ENCODE peak calls at places on chromosomes 5 and 9, in five cellular contexts. One of them, this sample, is unnamed.

GRCh38 chr9:95726756-95727155 is 148.7 kb upstream of the ERCC6L2 start:
- DNase-seq in HCT116: peak
- DNase-seq in endothelial cell of umbilical vein: peak
- DNase-seq in breast epithelium: no peak
- DNase-seq in spleen: no peak
- DNase-seq in this sample: peak

GRCh38 chr5:67293177-67293576 is 96.6 kb upstream of the CD180 start:
- DNase-seq in HCT116: no peak
- DNase-seq in spleen: no peak
- DNase-seq in breast epithelium: no peak
- DNase-seq in endothelial cell of umbilical vein: no peak
- DNase-seq in this sample: no peak

GRCh38 chr9:110255417-110256141 is 728 bp downstream of the TXN start:
- DNase-seq in spleen: peak
- DNase-seq in endothelial cell of umbilical vein: peak
- DNase-seq in HCT116: no peak
- DNase-seq in breast epithelium: peak
- DNase-seq in this sample: no peak

GRCh38 chr5:66231508-66231907 is 87.4 kb downstream of the SREK1 start:
- DNase-seq in spleen: no peak
- DNase-seq in endothelial cell of umbilical vein: no peak
- DNase-seq in breast epithelium: no peak
- DNase-seq in HCT116: no peak
- DNase-seq in this sample: no peak

GRCh38 chr9:107942870-107943269 is 453.3 kb upstream of the KLF4 start:
- DNase-seq in spleen: no peak
- DNase-seq in endothelial cell of umbilical vein: no peak
- DNase-seq in HCT116: peak
- DNase-seq in breast epithelium: no peak
- DNase-seq in this sample: no peak

GRCh38 chr5:111129938-111130337 is 37.8 kb downstream of the WDR36 start:
- DNase-seq in HCT116: no peak
- DNase-seq in endothelial cell of umbilical vein: no peak
- DNase-seq in breast epithelium: no peak
- DNase-seq in spleen: no peak
- DNase-seq in this sample: no peak

GRCh38 chr5:21802869-21803490 is 1050.2 kb downstream of the CDH12 start:
- DNase-seq in endothelial cell of umbilical vein: peak
- DNase-seq in spleen: no peak
- DNase-seq in breast epithelium: no peak
- DNase-seq in HCT116: no peak
- DNase-seq in this sample: no peak

GRCh38 chr5:129116797-129117196 is 22.2 kb downstream of the ISOC1 start:
- DNase-seq in endothelial cell of umbilical vein: no peak
- DNase-seq in breast epithelium: no peak
- DNase-seq in HCT116: no peak
- DNase-seq in spleen: no peak
- DNase-seq in this sample: no peak

GRCh38 chr9:129667850-129668249 is 2.4 kb downstream of the PRRX2 start:
- DNase-seq in spleen: no peak
- DNase-seq in HCT116: no peak
- DNase-seq in endothelial cell of umbilical vein: no peak
- DNase-seq in breast epithelium: no peak
- DNase-seq in this sample: no peak

GRCh38 chr5:25544652-25545249 is 900.0 kb upstream of the CDH10 start:
- DNase-seq in spleen: no peak
- DNase-seq in breast epithelium: no peak
- DNase-seq in HCT116: peak
- DNase-seq in endothelial cell of umbilical vein: no peak
- DNase-seq in this sample: no peak

GRCh38 chr9:23644906-23645305 is 181.1 kb downstream of the ELAVL2 start:
- DNase-seq in HCT116: no peak
- DNase-seq in breast epithelium: no peak
- DNase-seq in endothelial cell of umbilical vein: no peak
- DNase-seq in spleen: no peak
- DNase-seq in this sample: no peak

GRCh38 chr5:126875303-126875785 is 98.4 kb downstream of the LMNB1 start:
- DNase-seq in breast epithelium: no peak
- DNase-seq in spleen: no peak
- DNase-seq in endothelial cell of umbilical vein: no peak
- DNase-seq in HCT116: no peak
- DNase-seq in this sample: no peak

GRCh38 chr9:137691648-137692357 is 73.0 kb downstream of the EHMT1 start:
- DNase-seq in breast epithelium: no peak
- DNase-seq in HCT116: no peak
- DNase-seq in spleen: peak
- DNase-seq in endothelial cell of umbilical vein: peak
- DNase-seq in this sample: no peak

GRCh38 chr9:94945191-94946144 is 219.0 kb downstream of the AOPEP start:
- DNase-seq in endothelial cell of umbilical vein: peak
- DNase-seq in HCT116: no peak
- DNase-seq in breast epithelium: no peak
- DNase-seq in spleen: no peak
- DNase-seq in this sample: no peak

GRCh38 chr5:13946111-13946510 is 1.6 kb upstream of the DNAH5 start:
- DNase-seq in HCT116: no peak
- DNase-seq in breast epithelium: peak
- DNase-seq in spleen: no peak
- DNase-seq in endothelial cell of umbilical vein: no peak
- DNase-seq in this sample: peak

GRCh38 chr9:97772145-97772544 is 75.0 kb upstream of the XPA start:
- DNase-seq in endothelial cell of umbilical vein: no peak
- DNase-seq in HCT116: no peak
- DNase-seq in spleen: no peak
- DNase-seq in breast epithelium: no peak
- DNase-seq in this sample: no peak

GRCh38 chr5:53034832-53035231 is 45.7 kb downstream of the ITGA2 start:
- DNase-seq in breast epithelium: no peak
- DNase-seq in endothelial cell of umbilical vein: no peak
- DNase-seq in HCT116: no peak
- DNase-seq in spleen: no peak
- DNase-seq in this sample: no peak

GRCh38 chr5:59832577-59833301 is 60.8 kb downstream of the PDE4D start:
- DNase-seq in HCT116: no peak
- DNase-seq in breast epithelium: no peak
- DNase-seq in spleen: no peak
- DNase-seq in endothelial cell of umbilical vein: no peak
- DNase-seq in this sample: no peak

GRCh38 chr9:134128727-134129679 is 6.9 kb upstream of the WDR5 start:
- DNase-seq in HCT116: no peak
- DNase-seq in breast epithelium: no peak
- DNase-seq in spleen: peak
- DNase-seq in endothelial cell of umbilical vein: no peak
- DNase-seq in this sample: no peak

GRCh38 chr9:88659126-88659525 is 124.1 kb downstream of the NXNL2 start:
- DNase-seq in endothelial cell of umbilical vein: no peak
- DNase-seq in breast epithelium: no peak
- DNase-seq in spleen: no peak
- DNase-seq in HCT116: no peak
- DNase-seq in this sample: no peak

GRCh38 chr9:134359493-134360179 is 33.4 kb downstream of the RXRA start:
- DNase-seq in breast epithelium: no peak
- DNase-seq in spleen: no peak
- DNase-seq in HCT116: no peak
- DNase-seq in endothelial cell of umbilical vein: no peak
- DNase-seq in this sample: no peak

GRCh38 chr5:135188233-135188909 is 154.3 kb upstream of the PITX1 start:
- DNase-seq in spleen: no peak
- DNase-seq in HCT116: no peak
- DNase-seq in endothelial cell of umbilical vein: no peak
- DNase-seq in breast epithelium: no peak
- DNase-seq in this sample: no peak

GRCh38 chr9:82681809-82682208 is 381.1 kb downstream of the RASEF start:
- DNase-seq in HCT116: no peak
- DNase-seq in spleen: no peak
- DNase-seq in endothelial cell of umbilical vein: no peak
- DNase-seq in breast epithelium: no peak
- DNase-seq in this sample: no peak

GRCh38 chr5:54718647-54719046 is 201.1 kb downstream of the SNX18 start:
- DNase-seq in endothelial cell of umbilical vein: no peak
- DNase-seq in HCT116: no peak
- DNase-seq in spleen: no peak
- DNase-seq in breast epithelium: no peak
- DNase-seq in this sample: no peak

GRCh38 chr9:76107487-76107886 is 217.0 kb downstream of the PCSK5 start:
- DNase-seq in HCT116: no peak
- DNase-seq in breast epithelium: no peak
- DNase-seq in spleen: no peak
- DNase-seq in endothelial cell of umbilical vein: no peak
- DNase-seq in this sample: no peak

GRCh38 chr5:178324481-178325310 is 92.1 kb upstream of the PHYKPL start:
- DNase-seq in spleen: peak
- DNase-seq in endothelial cell of umbilical vein: no peak
- DNase-seq in HCT116: no peak
- DNase-seq in breast epithelium: no peak
- DNase-seq in this sample: no peak

GRCh38 chr9:35717132-35717870 is 14.7 kb downstream of the TLN1 start:
- DNase-seq in breast epithelium: no peak
- DNase-seq in HCT116: no peak
- DNase-seq in spleen: no peak
- DNase-seq in endothelial cell of umbilical vein: no peak
- DNase-seq in this sample: no peak

GRCh38 chr5:168296687-168297086 is 5.2 kb downstream of the WWC1 start:
- DNase-seq in HCT116: no peak
- DNase-seq in endothelial cell of umbilical vein: no peak
- DNase-seq in spleen: no peak
- DNase-seq in breast epithelium: no peak
- DNase-seq in this sample: no peak

GRCh38 chr5:112604741-112605390 is 132.8 kb upstream of the APC start:
- DNase-seq in spleen: no peak
- DNase-seq in endothelial cell of umbilical vein: peak
- DNase-seq in breast epithelium: no peak
- DNase-seq in HCT116: peak
- DNase-seq in this sample: no peak

GRCh38 chr5:169024426-169024825 is 276.5 kb downstream of the SLIT3 start:
- DNase-seq in breast epithelium: no peak
- DNase-seq in spleen: no peak
- DNase-seq in HCT116: no peak
- DNase-seq in endothelial cell of umbilical vein: no peak
- DNase-seq in this sample: no peak

GRCh38 chr9:135949666-135950134 is 11.5 kb downstream of the UBAC1 start:
- DNase-seq in endothelial cell of umbilical vein: no peak
- DNase-seq in breast epithelium: no peak
- DNase-seq in spleen: no peak
- DNase-seq in HCT116: no peak
- DNase-seq in this sample: no peak

DNA sequence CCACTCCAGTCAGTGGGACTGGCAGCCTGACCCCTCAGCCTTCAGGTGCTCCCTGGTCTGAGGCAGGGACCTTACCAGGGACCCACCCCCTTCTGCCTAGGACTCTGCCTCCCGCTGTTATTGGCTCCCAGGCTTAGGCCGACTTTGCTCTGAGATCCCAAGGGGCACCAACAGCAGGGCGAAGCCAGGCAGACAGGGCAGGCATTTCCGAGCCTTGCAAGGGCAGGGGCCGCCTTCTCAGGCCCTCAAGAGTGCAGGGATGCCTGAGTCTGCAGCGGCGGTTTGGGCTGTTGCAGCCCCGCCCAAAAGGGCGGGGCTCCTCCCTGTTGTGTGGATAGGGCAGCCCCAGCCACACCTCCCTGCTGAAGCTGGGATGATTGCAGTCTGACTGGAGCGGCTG is 644.6 kb downstream of the PRR16 start:
- DNase-seq in breast epithelium: no peak
- DNase-seq in endothelial cell of umbilical vein: no peak
- DNase-seq in HCT116: no peak
- DNase-seq in spleen: no peak
- DNase-seq in this sample: no peak
- H3K4me3 ChIP-seq in breast epithelium: no peak
- H3K4me3 ChIP-seq in endothelial cell of umbilical vein: no peak
- H3K4me3 ChIP-seq in HCT116: no peak
- H3K4me3 ChIP-seq in spleen: no peak
- H3K4me3 ChIP-seq in this sample: no peak

DNA sequence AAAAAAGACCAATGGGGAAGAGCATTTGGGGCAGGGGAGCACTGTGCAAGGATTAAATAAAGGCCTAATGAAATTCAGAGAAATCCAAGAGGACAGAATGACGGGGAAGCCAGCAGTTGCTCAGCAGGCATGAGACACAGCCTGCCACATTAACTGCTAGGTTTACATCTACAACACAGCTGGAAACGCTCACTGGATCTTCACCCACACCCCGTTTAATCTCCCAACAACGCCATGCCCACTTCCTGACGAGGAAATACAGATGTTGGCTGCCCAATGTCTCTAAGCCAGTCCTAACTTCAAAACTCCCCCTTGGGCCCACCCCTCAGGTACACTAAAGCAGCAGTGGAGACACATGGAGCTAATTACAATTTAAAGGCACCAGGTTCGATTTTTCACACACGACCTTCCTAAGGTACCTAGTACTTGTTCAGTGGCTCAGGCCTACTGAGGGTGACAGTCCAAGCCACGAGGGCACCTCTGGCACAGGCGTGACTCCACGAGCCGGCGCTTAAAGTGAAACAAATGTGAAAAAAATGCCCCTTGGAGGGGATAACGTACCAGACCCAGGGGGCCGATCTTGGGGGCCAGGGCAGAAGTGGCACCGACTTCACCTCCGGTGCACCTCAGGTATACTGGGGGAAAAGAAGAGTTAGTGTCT is 906 bp downstream of the RPL12 start:
- DNase-seq in HCT116: no peak
- DNase-seq in breast epithelium: no peak
- DNase-seq in endothelial cell of umbilical vein: peak
- DNase-seq in spleen: no peak
- DNase-seq in this sample: no peak
- TF ChIP-seq POLR2AphosphoS5 in HCT116: peak
- TF ChIP-seq POLR2AphosphoS5 in breast epithelium: no peak
- TF ChIP-seq POLR2AphosphoS5 in endothelial cell of umbilical vein: peak
- TF ChIP-seq POLR2AphosphoS5 in spleen: no peak
- TF ChIP-seq POLR2AphosphoS5 in this sample: no peak

GRCh38 chr9:18473551-18474279 is at the start of gene ADAMTSL1:
- DNase-seq in breast epithelium: no peak
- DNase-seq in HCT116: no peak
- DNase-seq in endothelial cell of umbilical vein: peak
- DNase-seq in spleen: no peak
- DNase-seq in this sample: no peak
- H3K4me3 ChIP-seq in breast epithelium: peak
- H3K4me3 ChIP-seq in HCT116: no peak
- H3K4me3 ChIP-seq in endothelial cell of umbilical vein: peak
- H3K4me3 ChIP-seq in spleen: no peak
- H3K4me3 ChIP-seq in this sample: no peak

GRCh38 chr9:113463418-113464285 is at the start of gene RGS3:
- DNase-seq in HCT116: peak
- DNase-seq in breast epithelium: peak
- DNase-seq in spleen: no peak
- DNase-seq in endothelial cell of umbilical vein: peak
- DNase-seq in this sample: no peak
- TF ChIP-seq POLR2AphosphoS5 in HCT116: peak
- TF ChIP-seq POLR2AphosphoS5 in breast epithelium: no peak
- TF ChIP-seq POLR2AphosphoS5 in spleen: no peak
- TF ChIP-seq POLR2AphosphoS5 in endothelial cell of umbilical vein: no peak
- TF ChIP-seq POLR2AphosphoS5 in this sample: no peak